ENCODE peak calls at places on chromosomes 2 and 18, in eight cellular contexts. One of them, this sample, is unnamed.

GRCh38 chr2:149329470-149330126 is 789 bp upstream of the LYPD6 start:
- DNase-seq in foreskin fibroblast: peak
- DNase-seq in iPS DF 19.7: no peak
- DNase-seq in naive thymus-derived CD8-positive, alpha-beta T cell: no peak
- DNase-seq in NCI-H446 treated with DMSO at 0.1 percent for 48 hours: no peak
- DNase-seq in transverse colon: peak
- DNase-seq in NCI-H1694: peak
- DNase-seq in stimulated activated CD4-positive, alpha-beta T cell treated with anti-CD3 and anti-CD28 coated beads, Interleukin-15, amount 100 ng/mL, for 24 hours: peak
- DNase-seq in this sample: no peak

GRCh38 chr2:217947341-217948316 is 55.2 kb downstream of the TNS1 start:
- DNase-seq in transverse colon: no peak
- DNase-seq in NCI-H446 treated with DMSO at 0.1 percent for 48 hours: no peak
- DNase-seq in naive thymus-derived CD8-positive, alpha-beta T cell: no peak
- DNase-seq in stimulated activated CD4-positive, alpha-beta T cell treated with anti-CD3 and anti-CD28 coated beads, Interleukin-15, amount 100 ng/mL, for 24 hours: no peak
- DNase-seq in foreskin fibroblast: no peak
- DNase-seq in iPS DF 19.7: peak
- DNase-seq in NCI-H1694: no peak
- DNase-seq in this sample: no peak

GRCh38 chr2:105007367-105007766 is 30.5 kb upstream of the MRPS9 start:
- DNase-seq in NCI-H1694: no peak
- DNase-seq in foreskin fibroblast: no peak
- DNase-seq in NCI-H446 treated with DMSO at 0.1 percent for 48 hours: no peak
- DNase-seq in naive thymus-derived CD8-positive, alpha-beta T cell: no peak
- DNase-seq in transverse colon: no peak
- DNase-seq in iPS DF 19.7: no peak
- DNase-seq in stimulated activated CD4-positive, alpha-beta T cell treated with anti-CD3 and anti-CD28 coated beads, Interleukin-15, amount 100 ng/mL, for 24 hours: no peak
- DNase-seq in this sample: no peak

GRCh38 chr18:22346342-22346967 is 71.3 kb downstream of the CTAGE1 start:
- DNase-seq in stimulated activated CD4-positive, alpha-beta T cell treated with anti-CD3 and anti-CD28 coated beads, Interleukin-15, amount 100 ng/mL, for 24 hours: no peak
- DNase-seq in NCI-H1694: no peak
- DNase-seq in foreskin fibroblast: peak
- DNase-seq in transverse colon: peak
- DNase-seq in NCI-H446 treated with DMSO at 0.1 percent for 48 hours: no peak
- DNase-seq in naive thymus-derived CD8-positive, alpha-beta T cell: peak
- DNase-seq in iPS DF 19.7: no peak
- DNase-seq in this sample: peak

GRCh38 chr2:71186973-71187372 is 39.9 kb downstream of the PAIP2B start:
- DNase-seq in stimulated activated CD4-positive, alpha-beta T cell treated with anti-CD3 and anti-CD28 coated beads, Interleukin-15, amount 100 ng/mL, for 24 hours: no peak
- DNase-seq in iPS DF 19.7: no peak
- DNase-seq in foreskin fibroblast: no peak
- DNase-seq in NCI-H1694: no peak
- DNase-seq in transverse colon: no peak
- DNase-seq in NCI-H446 treated with DMSO at 0.1 percent for 48 hours: no peak
- DNase-seq in naive thymus-derived CD8-positive, alpha-beta T cell: no peak
- DNase-seq in this sample: no peak

GRCh38 chr2:175552902-175553301 is 371.4 kb upstream of the ATP5MC3 start:
- DNase-seq in naive thymus-derived CD8-positive, alpha-beta T cell: no peak
- DNase-seq in NCI-H1694: no peak
- DNase-seq in stimulated activated CD4-positive, alpha-beta T cell treated with anti-CD3 and anti-CD28 coated beads, Interleukin-15, amount 100 ng/mL, for 24 hours: no peak
- DNase-seq in transverse colon: no peak
- DNase-seq in iPS DF 19.7: no peak
- DNase-seq in foreskin fibroblast: no peak
- DNase-seq in NCI-H446 treated with DMSO at 0.1 percent for 48 hours: no peak
- DNase-seq in this sample: no peak

GRCh38 chr2:133975676-133976428 is 278.0 kb upstream of the MGAT5 start:
- DNase-seq in NCI-H446 treated with DMSO at 0.1 percent for 48 hours: no peak
- DNase-seq in iPS DF 19.7: no peak
- DNase-seq in stimulated activated CD4-positive, alpha-beta T cell treated with anti-CD3 and anti-CD28 coated beads, Interleukin-15, amount 100 ng/mL, for 24 hours: no peak
- DNase-seq in foreskin fibroblast: no peak
- DNase-seq in NCI-H1694: no peak
- DNase-seq in transverse colon: no peak
- DNase-seq in naive thymus-derived CD8-positive, alpha-beta T cell: no peak
- DNase-seq in this sample: no peak

GRCh38 chr2:40352321-40353099 is 99.4 kb downstream of the SLC8A1 start:
- DNase-seq in NCI-H1694: no peak
- DNase-seq in transverse colon: no peak
- DNase-seq in iPS DF 19.7: no peak
- DNase-seq in naive thymus-derived CD8-positive, alpha-beta T cell: no peak
- DNase-seq in NCI-H446 treated with DMSO at 0.1 percent for 48 hours: no peak
- DNase-seq in foreskin fibroblast: peak
- DNase-seq in stimulated activated CD4-positive, alpha-beta T cell treated with anti-CD3 and anti-CD28 coated beads, Interleukin-15, amount 100 ng/mL, for 24 hours: no peak
- DNase-seq in this sample: no peak

GRCh38 chr18:11523809-11524208 is 85.6 kb upstream of the SLC35G4 start:
- DNase-seq in NCI-H446 treated with DMSO at 0.1 percent for 48 hours: no peak
- DNase-seq in transverse colon: no peak
- DNase-seq in naive thymus-derived CD8-positive, alpha-beta T cell: no peak
- DNase-seq in NCI-H1694: no peak
- DNase-seq in stimulated activated CD4-positive, alpha-beta T cell treated with anti-CD3 and anti-CD28 coated beads, Interleukin-15, amount 100 ng/mL, for 24 hours: no peak
- DNase-seq in iPS DF 19.7: no peak
- DNase-seq in foreskin fibroblast: peak
- DNase-seq in this sample: no peak

GRCh38 chr2:108588070-108588668 is 53.9 kb downstream of the LIMS1 start:
- DNase-seq in iPS DF 19.7: no peak
- DNase-seq in naive thymus-derived CD8-positive, alpha-beta T cell: no peak
- DNase-seq in foreskin fibroblast: peak
- DNase-seq in stimulated activated CD4-positive, alpha-beta T cell treated with anti-CD3 and anti-CD28 coated beads, Interleukin-15, amount 100 ng/mL, for 24 hours: no peak
- DNase-seq in transverse colon: no peak
- DNase-seq in NCI-H1694: no peak
- DNase-seq in NCI-H446 treated with DMSO at 0.1 percent for 48 hours: no peak
- DNase-seq in this sample: no peak

This sample was measured in CD4-positive, alpha-beta memory T cell.